ENCODE peak calls at places on chromosomes 16 and 17, in nine cellular contexts. W is progenitor cell of endocrine pancreas, G is RWPE1, F is AG04450, N is mucosa of descending colon, T is HL-60, D is thoracic aorta, X is GM13976, I is esophagus squamous epithelium. J is an unnamed sample.

GRCh38 chr17:82299452-82299851 is 18.0 kb downstream of the CD7 start:
- DNase-seq in W (no peak), G (no peak), F (no peak), N (no peak), T (no peak), D (no peak), X (no peak), I (no peak), J (no peak)

GRCh38 chr17:77400445-77400870 is 259.7 kb downstream of the SEC14L1 start:
- DNase-seq in W (no peak), G (no peak), F (no peak), N (no peak), T (peak; percentile 62), D (no peak), X (peak; percentile 85), I (no peak), J (no peak)

GRCh38 chr17:61305024-61305423 is 94.6 kb upstream of the TBX2 start:
- DNase-seq in W (no peak), G (no peak), F (no peak), N (no peak), T (no peak), D (no peak), X (no peak), I (no peak), J (no peak)

GRCh38 chr17:12320286-12320685 is 299.6 kb downstream of the MAP2K4 start:
- DNase-seq in W (no peak), G (no peak), F (peak; percentile 55), N (no peak), T (no peak), D (no peak), X (no peak), I (no peak), J (no peak)

GRCh38 chr17:48748728-48749566 is 20.4 kb upstream of the HOXB13 start:
- DNase-seq in W (no peak), G (no peak), F (no peak), N (no peak), T (no peak), D (no peak), X (no peak), I (no peak), J (no peak)

GRCh38 chr17:81676906-81677305 is 6.7 kb downstream of the ARL16 start:
- DNase-seq in W (no peak), G (no peak), F (no peak), N (no peak), T (no peak), D (no peak), X (no peak), I (no peak), J (no peak)

GRCh38 chr17:10046786-10047609 is 141.9 kb upstream of the RCVRN start:
- DNase-seq in W (no peak), G (no peak), F (no peak), N (no peak), T (no peak), D (no peak), X (peak; percentile 55), I (no peak), J (no peak)

GRCh38 chr17:35116845-35117244 is 2.8 kb downstream of the RAD51D start:
- DNase-seq in W (no peak), G (no peak), F (no peak), N (no peak), T (no peak), D (no peak), X (no peak), I (no peak), J (no peak)

GRCh38 chr17:27226611-27227234 is 67.2 kb upstream of the WSB1 start:
- DNase-seq in W (no peak), G (no peak), F (peak; percentile 37), N (no peak), T (no peak), D (no peak), X (no peak), I (no peak), J (peak; percentile 73)

GRCh38 chr16:27315333-27316037 is 1.7 kb downstream of the IL4R start:
- DNase-seq in W (no peak), G (peak; percentile 93), F (no peak), N (peak; percentile 79), T (peak; percentile 87), D (peak; percentile 67), X (no peak), I (no peak), J (peak; percentile 98)

GRCh38 chr16:51951668-51952298 is 595.2 kb downstream of the TOX3 start:
- DNase-seq in W (peak; percentile 45), G (no peak), F (no peak), N (no peak), T (no peak), D (no peak), X (no peak), I (no peak), J (no peak)

DNA sequence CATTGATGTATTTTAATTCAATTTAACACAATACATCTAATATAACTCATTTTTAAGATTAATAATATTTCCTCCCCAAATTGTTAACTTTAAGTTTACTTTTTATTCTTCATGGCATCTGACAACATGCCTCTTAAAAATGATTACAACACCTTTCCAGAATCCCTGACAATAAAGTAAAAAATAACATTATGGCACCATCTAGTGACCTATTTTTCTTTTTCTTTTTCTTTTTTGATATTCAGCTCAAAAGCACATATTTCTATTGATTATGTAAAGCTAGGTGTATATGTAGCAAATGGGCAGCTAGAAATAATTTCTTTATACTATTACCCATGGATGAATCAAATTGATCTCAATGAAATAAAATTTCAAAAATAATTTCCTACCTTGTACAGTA is 834.3 kb upstream of the CDH8 start:
- DNase-seq in W (no peak), G (no peak), F (no peak), N (no peak), T (no peak), D (no peak), X (no peak), I (no peak), J (no peak)
- TF ChIP-seq CTCF in W (no peak), G (no peak), F (no peak), N (no peak), T (no peak), D (no peak), X (no peak), I (no peak), J (peak; percentile 18)

DNA sequence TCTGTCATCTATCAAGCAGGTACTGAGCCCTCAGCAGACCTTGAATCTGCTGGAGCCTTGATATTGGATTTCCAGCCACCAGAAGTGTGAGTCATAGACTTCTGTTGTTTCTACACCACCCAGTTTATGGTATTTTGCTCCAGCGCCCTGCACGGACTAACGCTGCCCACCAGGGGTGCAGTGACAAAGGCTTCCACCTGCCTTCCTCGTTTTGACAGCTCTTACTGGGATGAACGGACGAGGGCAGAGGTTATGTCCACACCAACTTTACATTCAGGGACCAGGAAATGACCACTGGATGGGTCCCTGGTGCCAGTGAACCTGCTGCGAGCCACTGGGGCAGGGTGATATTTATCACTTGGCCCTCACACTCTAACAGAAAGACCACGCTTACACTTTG is 66.6 kb upstream of the CBX4 start:
- DNase-seq in W (no peak), G (no peak), F (no peak), N (no peak), T (no peak), D (no peak), X (no peak), I (no peak), J (peak; percentile 49)
- TF ChIP-seq CTCF in W (peak; percentile 52), G (no peak), F (peak; percentile 25), N (no peak), T (no peak), D (no peak), X (no peak), I (no peak), J (no peak)

DNA sequence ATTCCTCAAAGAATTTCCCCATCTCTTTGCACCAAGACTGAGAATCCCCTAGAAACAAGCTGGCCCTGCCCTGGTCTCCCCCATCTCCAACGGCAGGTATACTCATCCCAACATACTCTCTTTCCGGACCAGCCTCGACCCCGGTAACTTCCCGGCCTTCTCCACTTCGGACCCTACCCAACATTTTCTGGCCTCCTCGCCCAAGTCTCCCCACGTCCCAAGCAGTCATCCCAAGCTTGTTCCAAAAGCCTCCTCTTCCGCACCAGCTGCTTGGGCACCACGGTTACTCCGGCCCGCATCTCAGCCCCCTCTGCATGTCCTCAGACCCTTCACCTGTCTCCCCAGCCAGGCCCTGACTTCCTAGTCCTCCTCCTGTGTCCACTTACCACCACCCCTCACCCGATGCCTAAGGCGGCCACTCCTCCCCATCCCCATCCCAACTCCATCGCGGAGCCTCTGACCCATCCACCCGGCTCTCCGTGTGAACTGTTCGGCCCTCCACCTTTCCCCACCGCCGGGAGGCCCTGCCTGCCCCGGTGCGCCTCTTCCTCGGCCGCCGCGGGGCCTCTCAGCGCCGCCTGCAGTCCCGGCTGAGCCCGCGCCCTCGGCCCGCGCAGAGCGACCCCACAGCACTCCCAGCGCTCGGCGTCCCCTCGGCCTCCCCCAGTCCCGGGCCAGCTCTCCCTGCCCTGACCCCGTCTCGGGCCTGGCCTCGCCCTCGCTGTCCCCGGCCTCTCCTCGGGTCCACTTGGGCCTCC is 993 bp downstream of the PITPNA start:
- DNase-seq in W (peak; percentile 42), G (peak; percentile 44), F (no peak), N (peak; percentile 60), T (no peak), D (no peak), X (peak; percentile 74), I (no peak), J (no peak)
- TF ChIP-seq CTCF in W (peak; percentile 45), G (no peak), F (peak; percentile 38), N (no peak), T (no peak), D (peak; percentile 34), X (peak; percentile 32), I (peak; percentile 33), J (peak; percentile 11)

DNA sequence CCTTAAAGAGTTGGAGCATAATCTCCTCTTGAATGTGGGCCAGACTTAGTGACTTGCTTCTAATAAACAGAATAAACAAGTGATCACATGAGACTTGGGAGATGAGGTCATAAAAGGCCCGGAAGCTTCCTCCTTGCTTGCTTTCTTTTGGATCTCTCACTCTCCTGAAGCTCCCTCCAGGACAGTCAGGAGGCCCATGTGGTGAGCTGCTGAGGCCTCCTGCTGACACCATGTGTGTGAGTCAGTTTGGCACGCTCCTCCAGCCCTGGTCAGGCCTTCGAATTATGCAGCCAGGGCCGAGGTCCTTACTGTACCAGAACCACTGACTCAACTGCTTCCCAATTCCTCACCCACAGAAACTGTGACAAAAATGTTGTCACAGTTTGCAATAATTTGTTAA is 53.2 kb downstream of the NDEL1 start:
- DNase-seq in W (no peak), G (no peak), F (peak; percentile 90), N (no peak), T (no peak), D (peak; percentile 70), X (no peak), I (no peak), J (peak; percentile 80)
- TF ChIP-seq CTCF in W (no peak), G (no peak), F (no peak), N (no peak), T (no peak), D (no peak), X (no peak), I (no peak), J (no peak)

DNA sequence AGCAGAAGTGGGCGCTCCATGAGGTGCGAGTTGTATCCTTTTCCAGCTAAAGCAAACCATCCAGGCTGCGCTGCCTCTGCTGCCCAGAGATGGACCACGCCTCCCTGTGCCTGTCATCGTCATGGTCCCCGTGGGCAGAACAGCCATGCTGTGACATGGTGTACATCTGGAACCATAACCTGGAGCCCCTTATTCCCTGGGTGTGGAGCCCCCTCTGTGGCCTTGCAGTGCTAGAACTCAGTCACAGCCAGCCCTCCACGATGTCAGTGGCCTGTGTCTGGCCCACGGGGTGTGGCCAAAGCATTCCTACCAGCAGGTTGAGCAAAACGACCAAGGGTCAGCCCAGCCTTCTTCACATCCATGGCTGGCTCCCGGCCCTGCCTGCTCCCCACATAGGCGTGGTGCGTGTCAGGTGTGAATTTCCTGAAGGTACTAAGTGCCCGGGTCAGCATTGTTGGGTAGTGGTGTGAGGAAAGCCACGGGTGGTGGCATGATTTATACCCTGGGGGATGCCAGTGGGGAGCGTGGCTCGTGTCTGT is 22.7 kb upstream of the JPT2 start:
- DNase-seq in W (no peak), G (no peak), F (no peak), N (no peak), T (no peak), D (no peak), X (no peak), I (no peak), J (no peak)
- TF ChIP-seq CTCF in W (no peak), G (no peak), F (no peak), N (no peak), T (no peak), D (no peak), X (no peak), I (no peak), J (no peak)